ENCODE peak calls at places on chromosomes 13 and 19, in ten cellular contexts. E is thoracic aorta; K is tibial artery; W is CD4-positive, CD25-positive, alpha-beta regulatory T cell; L is spleen; M is aorta; R is Caco-2; T is tibial nerve; Z is left ventricle myocardium inferior; D is cardiac muscle cell. U is an unnamed sample.

GRCh38 chr13:44664308-44664707 is 88.2 kb upstream of the TSC22D1 start:
- DNase-seq in E (no peak), K (no peak), W (no peak), L (no peak), M (no peak), R (no peak), T (no peak), Z (no peak), D (no peak), U (no peak)

GRCh38 chr19:33062902-33063301 is 1.8 kb downstream of the RHPN2 start:
- DNase-seq in E (no peak), K (no peak), W (no peak), L (no peak), M (no peak), R (no peak), T (no peak), Z (no peak), D (no peak), U (no peak)

GRCh38 chr19:14440049-14440448 is 6.9 kb downstream of the PKN1 start:
- DNase-seq in E (no peak), K (peak; percentile 81), W (peak; percentile 63), L (peak; percentile 99), M (peak; percentile 91), R (no peak), T (peak; percentile 55), Z (peak; percentile 82), D (no peak), U (peak; percentile 72)

GRCh38 chr19:7013678-7014077 is 7.6 kb downstream of the MBD3L2B start:
- DNase-seq in E (no peak), K (no peak), W (no peak), L (no peak), M (no peak), R (no peak), T (no peak), Z (no peak), D (peak; percentile 59), U (no peak)

GRCh38 chr13:46804391-46804815 is 7.4 kb upstream of the ESD start:
- DNase-seq in E (no peak), K (no peak), W (no peak), L (no peak), M (no peak), R (no peak), T (no peak), Z (no peak), D (peak; percentile 72), U (no peak)

GRCh38 chr13:99977334-99977911 is 4.2 kb upstream of the ZIC2 start:
- DNase-seq in E (no peak), K (no peak), W (no peak), L (no peak), M (no peak), R (no peak), T (no peak), Z (no peak), D (no peak), U (no peak)

GRCh38 chr13:32216281-32216680 is 98.9 kb downstream of the ZAR1L start:
- DNase-seq in E (no peak), K (no peak), W (no peak), L (no peak), M (no peak), R (peak; percentile 67), T (no peak), Z (no peak), D (no peak), U (no peak)

GRCh38 chr13:101144808-101145419 is 271.4 kb downstream of the NALCN start:
- DNase-seq in E (no peak), K (no peak), W (no peak), L (no peak), M (no peak), R (no peak), T (no peak), Z (no peak), D (peak; percentile 73), U (no peak)

GRCh38 chr13:23610966-23611486 is 40.8 kb downstream of the TNFRSF19 start:
- DNase-seq in E (no peak), K (no peak), W (no peak), L (no peak), M (no peak), R (no peak), T (no peak), Z (no peak), D (peak; percentile 81), U (no peak)

GRCh38 chr13:23616228-23616627 is 46.0 kb downstream of the TNFRSF19 start:
- DNase-seq in E (no peak), K (no peak), W (no peak), L (no peak), M (no peak), R (no peak), T (no peak), Z (no peak), D (no peak), U (no peak)

GRCh38 chr13:23612182-23612581 is 42.0 kb downstream of the TNFRSF19 start:
- DNase-seq in E (no peak), K (no peak), W (no peak), L (no peak), M (no peak), R (no peak), T (no peak), Z (no peak), D (no peak), U (no peak)

GRCh38 chr13:23615677-23616076 is 45.5 kb downstream of the TNFRSF19 start:
- DNase-seq in E (no peak), K (no peak), W (no peak), L (no peak), M (no peak), R (no peak), T (no peak), Z (no peak), D (no peak), U (no peak)

GRCh38 chr13:23613971-23614370 is 43.8 kb downstream of the TNFRSF19 start:
- DNase-seq in E (no peak), K (no peak), W (no peak), L (no peak), M (no peak), R (no peak), T (no peak), Z (no peak), D (no peak), U (no peak)
- H3K4me1 ChIP-seq in E (peaks cover 23% of the 10 kb centered on the region), K (peaks cover 13% of the 10 kb centered on the region), W (peaks cover 7% of the 10 kb centered on the region), L (peaks cover 26% of the 10 kb centered on the region), M (peaks cover 2% of the 10 kb centered on the region), R (peaks cover 22% of the 10 kb centered on the region), T (peaks cover 24% of the 10 kb centered on the region), Z (peaks cover 52% of the 10 kb centered on the region), D (no peaks in the 10 kb centered on the region), U (peaks cover 32% of the 10 kb centered on the region)

DNA sequence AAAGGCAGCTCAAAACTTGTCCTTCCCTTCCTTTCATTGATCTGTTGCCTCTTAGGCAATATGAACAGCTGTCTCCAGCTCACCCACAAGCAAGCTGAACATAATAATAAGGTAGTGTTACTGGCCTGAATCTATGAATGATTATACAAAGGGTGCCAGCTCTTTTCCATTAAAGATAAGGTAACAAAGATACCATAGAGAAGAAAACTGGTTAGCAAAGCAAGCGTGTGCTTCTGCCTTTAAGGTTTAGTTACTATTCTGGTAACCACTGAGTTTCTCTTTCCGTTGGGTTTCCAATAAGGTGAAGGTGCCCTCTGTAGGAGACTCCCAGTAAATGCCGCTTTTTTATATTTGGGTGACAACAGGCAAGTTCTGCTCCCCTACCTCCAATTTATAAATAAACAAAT is 12.1 kb upstream of the DACH1 start:
- DNase-seq in E (no peak), K (no peak), W (no peak), L (no peak), M (no peak), R (no peak), T (no peak), Z (no peak), D (peak; percentile 63), U (no peak)
- H3K4me1 ChIP-seq in E (no peaks in the 10 kb centered on the region), K (no peaks in the 10 kb centered on the region), W (no peaks in the 10 kb centered on the region), L (peaks cover 8% of the 10 kb centered on the region), M (no peaks in the 10 kb centered on the region), R (no peaks in the 10 kb centered on the region), T (no peaks in the 10 kb centered on the region), Z (peaks cover 4% of the 10 kb centered on the region), D (peaks cover 5% of the 10 kb centered on the region), U (peaks cover 6% of the 10 kb centered on the region)

GRCh38 chr19:41552558-41552957 is 23.4 kb upstream of the CEACAM21 start:
- DNase-seq in E (no peak), K (no peak), W (no peak), L (no peak), M (no peak), R (no peak), T (no peak), Z (no peak), D (no peak), U (no peak)

GRCh38 chr19:41551711-41552110 is 24.3 kb upstream of the CEACAM21 start:
- DNase-seq in E (no peak), K (no peak), W (no peak), L (no peak), M (no peak), R (no peak), T (no peak), Z (no peak), D (no peak), U (no peak)

GRCh38 chr19:41553804-41554203 is 22.2 kb upstream of the CEACAM21 start:
- DNase-seq in E (no peak), K (no peak), W (no peak), L (no peak), M (no peak), R (no peak), T (no peak), Z (no peak), D (no peak), U (no peak)

GRCh38 chr19:41548954-41549688 is 26.8 kb upstream of the CEACAM21 start:
- DNase-seq in E (no peak), K (no peak), W (peak; percentile 64), L (no peak), M (no peak), R (no peak), T (no peak), Z (no peak), D (peak; percentile 20), U (peak; percentile 43)

GRCh38 chr19:41551212-41551610 is 24.8 kb upstream of the CEACAM21 start:
- DNase-seq in E (no peak), K (no peak), W (no peak), L (no peak), M (no peak), R (no peak), T (no peak), Z (no peak), D (no peak), U (no peak)
- H3K4me1 ChIP-seq in E (no peaks in the 10 kb centered on the region), K (no peaks in the 10 kb centered on the region), W (peaks cover 76% of the 10 kb centered on the region), L (peaks cover 94% of the 10 kb centered on the region), M (no peaks in the 10 kb centered on the region), R (peaks cover 7% of the 10 kb centered on the region), T (no peaks in the 10 kb centered on the region), Z (peaks cover 37% of the 10 kb centered on the region), D (no peaks in the 10 kb centered on the region), U (no peaks in the 10 kb centered on the region)

GRCh38 chr19:13024126-13024957 is 29.1 kb downstream of the NFIX start:
- DNase-seq in E (no peak), K (no peak), W (no peak), L (no peak), M (no peak), R (no peak), T (no peak), Z (no peak), D (peak; percentile 41), U (no peak)

GRCh38 chr19:13022859-13023636 is 27.8 kb downstream of the NFIX start:
- DNase-seq in E (no peak), K (peak; percentile 95), W (no peak), L (no peak), M (peak; percentile 91), R (no peak), T (peak; percentile 80), Z (peak; percentile 87), D (peak; percentile 97), U (peak; percentile 68)

GRCh38 chr19:13024958-13025653 is 29.8 kb downstream of the NFIX start:
- DNase-seq in E (no peak), K (peak; percentile 71), W (no peak), L (no peak), M (no peak), R (no peak), T (no peak), Z (no peak), D (no peak), U (no peak)

GRCh38 chr19:13022111-13022858 is 27.0 kb downstream of the NFIX start:
- DNase-seq in E (no peak), K (peak; percentile 93), W (no peak), L (no peak), M (no peak), R (no peak), T (no peak), Z (peak; percentile 45), D (peak; percentile 41), U (no peak)

DNA sequence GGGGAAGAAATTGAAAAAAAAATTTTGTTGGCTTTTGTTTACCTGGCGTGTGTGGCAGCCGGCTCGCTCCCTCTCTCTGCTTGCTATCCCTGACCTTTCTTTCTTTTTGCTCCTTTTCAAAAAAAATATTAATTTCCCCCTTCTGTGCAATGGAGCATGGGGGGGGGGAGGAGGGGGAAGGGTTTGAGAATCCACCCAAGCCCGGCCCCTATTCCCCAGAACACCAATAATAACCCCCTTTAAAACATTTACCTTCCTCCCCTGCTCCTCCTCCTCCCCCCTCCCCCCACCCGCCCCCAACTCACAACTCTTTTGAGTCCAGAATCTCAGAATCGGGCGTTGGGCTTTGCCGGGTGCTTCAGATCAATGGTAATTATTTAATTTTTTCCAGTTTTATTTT is 28.4 kb downstream of the NFIX start:
- DNase-seq in E (no peak), K (no peak), W (no peak), L (no peak), M (no peak), R (no peak), T (no peak), Z (no peak), D (peak; percentile 44), U (no peak)
- H3K4me1 ChIP-seq in E (peaks cover 83% of the 10 kb centered on the region), K (peaks cover 71% of the 10 kb centered on the region), W (peaks cover 17% of the 10 kb centered on the region), L (peaks cover 67% of the 10 kb centered on the region), M (peaks cover 6% of the 10 kb centered on the region), R (peaks cover 6% of the 10 kb centered on the region), T (peaks cover 54% of the 10 kb centered on the region), Z (peaks cover 100% of the 10 kb centered on the region), D (peaks cover 4% of the 10 kb centered on the region), U (peaks cover 100% of the 10 kb centered on the region)

U was measured in stomach.